ENCODE peak calls at places on chromosomes 11 and 22, in six cellular contexts. W is stimulated activated CD4-positive, alpha-beta T cell treated with anti-CD3 and anti-CD28 coated beads, Interleukin-15, amount 100 ng/mL, for 24 hours; N is mucosa of descending colon; V is amniotic stem cell; Z is colonic mucosa; D is NT2/D1. L is an unnamed sample.

GRCh38 chr11:41309716-41310115 is 149.7 kb downstream of the LRRC4C start:
- DNase-seq in W (no peak), N (no peak), V (no peak), Z (no peak), D (no peak), L (no peak)

GRCh38 chr11:3123316-3123715 is 41.8 kb downstream of the OSBPL5 start:
- DNase-seq in W (no peak), N (peak; percentile 77), V (no peak), Z (peak; percentile 78), D (no peak), L (no peak)

GRCh38 chr11:46414899-46415298 is 23.3 kb upstream of the CHRM4 start:
- DNase-seq in W (no peak), N (no peak), V (no peak), Z (no peak), D (no peak), L (no peak)

GRCh38 chr22:39448205-39449054 is 8.4 kb upstream of the MGAT3 start:
- DNase-seq in W (no peak), N (no peak), V (no peak), Z (no peak), D (no peak), L (no peak)

GRCh38 chr11:98060759-98061158 is 960.0 kb upstream of the CNTN5 start:
- DNase-seq in W (no peak), N (no peak), V (no peak), Z (no peak), D (no peak), L (no peak)

GRCh38 chr11:12235549-12235944 is 125.2 kb downstream of the MICAL2 start:
- DNase-seq in W (no peak), N (no peak), V (no peak), Z (no peak), D (no peak), L (no peak)

GRCh38 chr11:11537871-11538270 is 83.9 kb downstream of the GALNT18 start:
- DNase-seq in W (no peak), N (no peak), V (no peak), Z (no peak), D (no peak), L (no peak)

GRCh38 chr11:135062994-135063393 is 651.0 kb upstream of the B3GAT1 start:
- DNase-seq in W (no peak), N (no peak), V (no peak), Z (no peak), D (no peak), L (no peak)

GRCh38 chr11:32893091-32893946 is 708 bp downstream of the QSER1 start:
- DNase-seq in W (peak; percentile 61), N (peak; percentile 61), V (peak; percentile 20), Z (peak; percentile 59), D (no peak), L (no peak)